ENCODE peak calls at places on chromosomes 6 and 20, in four cellular contexts. One of them, this sample, is unnamed.
A peak's percentile ranks its signal among the peaks of the same experiment; 100 is the strongest.

GRCh38 chr6:145498425-145498824 is 236.9 kb downstream of the EPM2A start:
- DNase-seq in spleen: no peak
- DNase-seq in right atrium auricular region: no peak
- DNase-seq in hepatocyte: no peak
- DNase-seq in this sample: no peak

GRCh38 chr6:139508023-139508422 is 133.6 kb upstream of the CITED2 start:
- DNase-seq in right atrium auricular region: no peak
- DNase-seq in hepatocyte: no peak
- DNase-seq in spleen: no peak
- DNase-seq in this sample: no peak

GRCh38 chr6:81844686-81845085 is 92.2 kb upstream of the TENT5A start:
- DNase-seq in spleen: no peak
- DNase-seq in hepatocyte: no peak
- DNase-seq in right atrium auricular region: no peak
- DNase-seq in this sample: no peak

GRCh38 chr6:56570434-56571359 is 72.0 kb downstream of the DST start:
- DNase-seq in spleen: no peak
- DNase-seq in hepatocyte: peak; percentile 30
- DNase-seq in right atrium auricular region: no peak
- DNase-seq in this sample: no peak

GRCh38 chr6:37673436-37673835 is 24.2 kb downstream of the MDGA1 start:
- DNase-seq in right atrium auricular region: no peak
- DNase-seq in spleen: no peak
- DNase-seq in hepatocyte: no peak
- DNase-seq in this sample: no peak

GRCh38 chr6:114344216-114344970 is 1.6 kb upstream of the HS3ST5 start:
- DNase-seq in hepatocyte: no peak
- DNase-seq in right atrium auricular region: no peak
- DNase-seq in spleen: no peak
- DNase-seq in this sample: no peak

GRCh38 chr6:78460711-78461110 is 406.6 kb upstream of the IRAK1BP1 start:
- DNase-seq in spleen: no peak
- DNase-seq in right atrium auricular region: no peak
- DNase-seq in hepatocyte: no peak
- DNase-seq in this sample: no peak

GRCh38 chr6:31068738-31069340 is 43.5 kb downstream of the C6orf15 start:
- DNase-seq in right atrium auricular region: peak; percentile 77
- DNase-seq in spleen: peak; percentile 87
- DNase-seq in hepatocyte: peak; percentile 88
- DNase-seq in this sample: peak; percentile 80

GRCh38 chr6:169788809-169789145 is 37.4 kb downstream of the ERMARD start:
- DNase-seq in hepatocyte: no peak
- DNase-seq in spleen: no peak
- DNase-seq in right atrium auricular region: no peak
- DNase-seq in this sample: no peak

GRCh38 chr6:95991906-95992305 is 23.9 kb upstream of the FUT9 start:
- DNase-seq in right atrium auricular region: no peak
- DNase-seq in spleen: peak; percentile 63
- DNase-seq in hepatocyte: no peak
- DNase-seq in this sample: no peak

GRCh38 chr6:87903299-87903698 is 144.3 kb upstream of the SPACA1 start:
- DNase-seq in right atrium auricular region: no peak
- DNase-seq in spleen: no peak
- DNase-seq in hepatocyte: no peak
- DNase-seq in this sample: no peak

GRCh38 chr6:99019341-99019740 is 71.6 kb upstream of the FBXL4 start:
- DNase-seq in right atrium auricular region: no peak
- DNase-seq in hepatocyte: no peak
- DNase-seq in spleen: no peak
- DNase-seq in this sample: no peak

GRCh38 chr6:45537539-45537938 is 159.8 kb upstream of the SUPT3H start:
- DNase-seq in right atrium auricular region: no peak
- DNase-seq in spleen: no peak
- DNase-seq in hepatocyte: no peak
- DNase-seq in this sample: no peak

GRCh38 chr6:89084954-89085353 is 4.4 kb downstream of the PNRC1 start:
- DNase-seq in hepatocyte: no peak
- DNase-seq in spleen: no peak
- DNase-seq in right atrium auricular region: no peak
- DNase-seq in this sample: no peak

GRCh38 chr6:67640462-67640861 is 994.6 kb upstream of the ADGRB3 start:
- DNase-seq in hepatocyte: no peak
- DNase-seq in right atrium auricular region: no peak
- DNase-seq in spleen: no peak
- DNase-seq in this sample: no peak

GRCh38 chr20:46073443-46073842 is 16.3 kb downstream of the NCOA5 start:
- DNase-seq in spleen: no peak
- DNase-seq in hepatocyte: no peak
- DNase-seq in right atrium auricular region: no peak
- DNase-seq in this sample: no peak

DNA sequence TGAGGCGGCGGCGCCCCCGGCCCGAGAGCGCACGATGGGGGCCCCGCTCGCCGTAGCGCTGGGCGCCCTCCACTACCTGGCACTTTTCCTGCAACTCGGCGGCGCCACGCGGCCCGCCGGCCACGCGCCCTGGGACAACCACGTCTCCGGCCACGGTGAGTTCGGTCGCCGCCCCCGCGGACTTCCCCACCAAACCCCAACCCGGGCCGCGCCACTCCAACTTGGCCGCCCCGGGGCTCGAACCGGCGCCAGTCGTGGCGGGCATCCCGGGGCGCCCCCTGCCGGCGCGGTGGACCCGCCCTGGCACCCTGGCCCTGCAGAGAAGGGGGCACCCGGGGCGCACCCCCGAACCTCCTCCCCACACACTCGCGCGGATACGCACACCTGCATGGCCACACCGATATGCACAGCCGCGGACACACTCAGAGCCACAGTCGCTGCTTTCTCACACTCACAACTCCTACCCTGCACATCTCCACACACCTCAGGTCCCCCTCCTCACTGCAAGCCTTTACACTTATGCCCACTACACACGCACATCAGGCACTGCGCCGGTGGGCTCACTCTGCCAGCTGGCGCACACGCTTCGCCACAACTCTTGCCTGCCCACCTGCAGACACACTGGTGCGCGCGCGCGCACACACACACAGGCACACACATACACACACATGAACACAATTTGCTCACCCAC is 535 bp downstream of the VSTM2L start:
- DNase-seq in right atrium auricular region: no peak
- DNase-seq in spleen: no peak
- DNase-seq in hepatocyte: no peak
- DNase-seq in this sample: no peak
- TF ChIP-seq CTCF in right atrium auricular region: peak; percentile 61
- TF ChIP-seq CTCF in spleen: no peak
- TF ChIP-seq CTCF in hepatocyte: peak; percentile 31
- TF ChIP-seq CTCF in this sample: peak; percentile 69

GRCh38 chr6:71855406-71855805 is 30.9 kb upstream of the RIMS1 start:
- DNase-seq in hepatocyte: no peak
- DNase-seq in spleen: no peak
- DNase-seq in right atrium auricular region: no peak
- DNase-seq in this sample: no peak
- TF ChIP-seq CTCF in hepatocyte: peak; percentile 4
- TF ChIP-seq CTCF in spleen: no peak
- TF ChIP-seq CTCF in right atrium auricular region: no peak
- TF ChIP-seq CTCF in this sample: no peak

DNA sequence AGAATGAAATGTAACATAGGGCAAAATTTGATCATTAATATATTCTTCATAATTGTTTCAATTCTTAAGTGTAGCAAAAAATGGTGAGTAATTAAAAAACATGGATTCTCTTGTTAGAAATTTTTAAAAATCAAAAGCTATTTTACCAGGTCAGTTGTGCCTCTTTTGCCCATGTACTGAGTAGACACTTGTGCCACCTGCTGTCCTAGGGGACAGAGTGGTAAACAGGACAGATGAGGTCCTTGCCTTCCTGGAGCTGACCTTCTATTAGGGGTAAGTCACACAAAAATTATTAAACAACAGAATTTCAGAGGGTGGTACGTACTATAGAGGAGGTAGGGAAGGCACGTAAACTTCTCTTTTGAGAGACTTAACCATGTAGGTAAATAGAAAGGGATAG is 6.5 kb downstream of the RNF24 start:
- DNase-seq in hepatocyte: no peak
- DNase-seq in right atrium auricular region: no peak
- DNase-seq in spleen: no peak
- DNase-seq in this sample: no peak
- TF ChIP-seq CTCF in hepatocyte: no peak
- TF ChIP-seq CTCF in right atrium auricular region: peak; percentile 18
- TF ChIP-seq CTCF in spleen: no peak
- TF ChIP-seq CTCF in this sample: no peak

GRCh38 chr6:116111552-116112528 is 11.2 kb downstream of the NT5DC1 start:
- DNase-seq in right atrium auricular region: no peak
- DNase-seq in spleen: no peak
- DNase-seq in hepatocyte: peak; percentile 37
- DNase-seq in this sample: no peak
- TF ChIP-seq CTCF in right atrium auricular region: peak; percentile 44
- TF ChIP-seq CTCF in spleen: no peak
- TF ChIP-seq CTCF in hepatocyte: peak; percentile 51
- TF ChIP-seq CTCF in this sample: peak; percentile 67

GRCh38 chr20:60211618-60212463 is 253.6 kb downstream of the CDH26 start:
- DNase-seq in right atrium auricular region: no peak
- DNase-seq in spleen: no peak
- DNase-seq in hepatocyte: no peak
- DNase-seq in this sample: no peak
- TF ChIP-seq CTCF in right atrium auricular region: no peak
- TF ChIP-seq CTCF in spleen: no peak
- TF ChIP-seq CTCF in hepatocyte: no peak
- TF ChIP-seq CTCF in this sample: no peak

DNA sequence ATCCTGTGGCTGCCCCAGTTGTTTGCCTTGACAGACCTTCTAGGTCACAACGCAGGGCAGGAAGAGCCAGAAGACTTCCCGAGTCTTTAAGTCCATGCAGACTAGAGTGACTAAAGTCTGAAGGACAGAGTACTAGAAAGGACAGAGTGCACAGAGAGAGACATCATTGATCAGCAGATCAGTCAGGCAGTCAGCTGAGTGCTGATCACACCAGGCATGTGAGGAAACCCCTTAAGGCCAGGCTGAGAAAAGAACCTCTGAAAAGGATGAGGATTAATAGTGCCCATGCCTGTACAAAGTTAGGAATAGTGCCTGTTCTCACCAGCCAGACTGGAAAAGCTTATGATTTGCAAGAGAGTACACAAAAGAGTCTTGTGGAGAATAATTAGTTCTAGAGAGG is 91.3 kb downstream of the CFAP61 start:
- DNase-seq in right atrium auricular region: no peak
- DNase-seq in hepatocyte: no peak
- DNase-seq in spleen: no peak
- DNase-seq in this sample: no peak
- TF ChIP-seq CTCF in right atrium auricular region: no peak
- TF ChIP-seq CTCF in hepatocyte: no peak
- TF ChIP-seq CTCF in spleen: no peak
- TF ChIP-seq CTCF in this sample: no peak

DNA sequence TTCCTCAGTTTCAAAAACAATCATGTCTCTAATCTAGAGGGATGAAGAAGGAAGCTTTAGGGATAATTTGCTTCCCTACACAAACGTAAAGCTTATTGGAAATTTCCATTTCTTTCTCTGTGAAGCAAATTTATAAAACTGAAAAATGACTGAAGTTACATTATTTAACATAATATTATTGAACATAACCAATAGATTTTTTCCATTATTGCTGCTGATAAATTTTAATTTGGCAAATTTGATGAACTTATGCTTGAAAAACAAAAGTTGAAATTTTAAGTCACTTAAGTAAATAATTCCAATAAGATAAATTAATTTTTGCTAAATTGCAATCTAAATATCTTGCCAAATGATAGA is 140.9 kb downstream of the GMDS start:
- DNase-seq in hepatocyte: no peak
- DNase-seq in spleen: no peak
- DNase-seq in right atrium auricular region: no peak
- DNase-seq in this sample: no peak
- TF ChIP-seq CTCF in hepatocyte: no peak
- TF ChIP-seq CTCF in spleen: no peak
- TF ChIP-seq CTCF in right atrium auricular region: no peak
- TF ChIP-seq CTCF in this sample: no peak

GRCh38 chr20:21240394-21240793 is 62.7 kb upstream of the XRN2 start:
- DNase-seq in spleen: no peak
- DNase-seq in right atrium auricular region: no peak
- DNase-seq in hepatocyte: no peak
- DNase-seq in this sample: no peak
- TF ChIP-seq CTCF in spleen: no peak
- TF ChIP-seq CTCF in right atrium auricular region: no peak
- TF ChIP-seq CTCF in hepatocyte: no peak
- TF ChIP-seq CTCF in this sample: peak; percentile 46

DNA sequence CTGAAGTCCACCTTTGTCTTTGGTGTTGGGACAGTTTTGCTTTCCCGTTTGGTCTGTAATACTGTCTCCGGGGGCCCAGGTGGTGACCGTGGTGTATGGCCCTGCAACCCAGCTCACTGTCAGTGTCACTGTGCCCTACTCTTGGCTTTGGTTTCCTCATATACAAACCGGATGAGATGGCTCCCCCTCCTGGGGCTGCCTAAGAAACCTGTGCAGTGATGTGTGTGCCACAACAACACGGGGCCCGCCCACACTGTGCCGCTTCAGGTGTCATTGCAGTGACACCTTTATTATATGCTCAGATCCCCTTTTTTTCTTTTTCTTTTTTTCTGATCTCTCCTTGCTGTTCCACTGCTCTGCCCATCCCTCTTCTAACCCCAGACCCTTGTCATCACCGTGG is 73.9 kb downstream of the RAMACL start:
- DNase-seq in spleen: peak; percentile 88
- DNase-seq in right atrium auricular region: no peak
- DNase-seq in hepatocyte: no peak
- DNase-seq in this sample: no peak
- TF ChIP-seq CTCF in spleen: peak; percentile 17
- TF ChIP-seq CTCF in right atrium auricular region: no peak
- TF ChIP-seq CTCF in hepatocyte: no peak
- TF ChIP-seq CTCF in this sample: no peak